ENCODE peak calls at places on chromosomes 13 and 19, in four cellular contexts. B is colonic mucosa; U is activated T-cell treated with anti-CD3 and anti-CD28 coated beads, Interleukin-2, amount 50 U/mL, for 72 hours; Z is WTC11. C is an unnamed sample.

GRCh38 chr19:49515767-49516166 is 3.3 kb downstream of the FCGRT start:
- DNase-seq in B (no peak), U (no peak), Z (no peak), C (no peak)

GRCh38 chr13:39531646-39532045 is 71.3 kb downstream of the LHFPL6 start:
- DNase-seq in B (no peak), U (no peak), Z (no peak), C (no peak)

GRCh38 chr13:49690133-49690989 is 925 bp downstream of the EBPL start:
- DNase-seq in B (peak), U (peak), Z (no peak), C (no peak)

GRCh38 chr13:102291587-102292218 is 110.1 kb downstream of the FGF14 start:
- DNase-seq in B (no peak), U (no peak), Z (no peak), C (no peak)

GRCh38 chr19:51473009-51473707 is 5.2 kb upstream of the CEACAM18 start:
- DNase-seq in B (peak), U (peak), Z (peak), C (peak)

GRCh38 chr19:18496167-18496979 is 25.5 kb downstream of the ELL start:
- DNase-seq in B (peak), U (peak), Z (no peak), C (no peak)

GRCh38 chr13:99970761-99971575 is 599 bp downstream of the ZIC5 start:
- DNase-seq in B (peak), U (no peak), Z (peak), C (peak)

GRCh38 chr13:67131393-67131792 is 98.7 kb downstream of the PCDH9 start:
- DNase-seq in B (no peak), U (no peak), Z (no peak), C (no peak)

GRCh38 chr19:7699003-7699402 is 2.9 kb downstream of the FCER2 start:
- DNase-seq in B (no peak), U (no peak), Z (no peak), C (no peak)

GRCh38 chr13:94192576-94192975 is 286.9 kb downstream of the DCT start:
- DNase-seq in B (no peak), U (peak), Z (peak), C (no peak)

GRCh38 chr13:48564046-48564445 is 31.2 kb upstream of the RCBTB2 start:
- DNase-seq in B (no peak), U (no peak), Z (no peak), C (no peak)

GRCh38 chr19:15265849-15266248 is 33.6 kb upstream of the EPHX3 start:
- DNase-seq in B (peak), U (no peak), Z (no peak), C (peak)

GRCh38 chr13:72141845-72142470 is 275.0 kb upstream of the DACH1 start:
- DNase-seq in B (no peak), U (no peak), Z (no peak), C (no peak)

GRCh38 chr19:52635786-52636570 is 2.2 kb downstream of the ZNF83 start:
- DNase-seq in B (no peak), U (no peak), Z (no peak), C (no peak)

GRCh38 chr19:35154535-35155406 is at the start of gene FXYD5:
- DNase-seq in B (peak), U (peak), Z (peak), C (peak)

GRCh38 chr13:97425570-97425969 is 8.4 kb upstream of the RAP2A start:
- DNase-seq in B (no peak), U (no peak), Z (no peak), C (no peak)

GRCh38 chr13:51825165-51825592 is 19.8 kb downstream of the TMEM272 start:
- DNase-seq in B (no peak), U (no peak), Z (no peak), C (no peak)

GRCh38 chr13:105838231-105838630 is 697.2 kb downstream of the EFNB2 start:
- DNase-seq in B (no peak), U (no peak), Z (no peak), C (no peak)

GRCh38 chr13:25148005-25148798 is 23.9 kb downstream of the AMER2 start:
- DNase-seq in B (no peak), U (no peak), Z (no peak), C (no peak)

GRCh38 chr13:46698015-46698414 is 98.9 kb downstream of the ESD start:
- DNase-seq in B (peak), U (no peak), Z (no peak), C (peak)

GRCh38 chr13:98216135-98216565 is 39.1 kb upstream of the RNF113B start:
- DNase-seq in B (no peak), U (no peak), Z (no peak), C (no peak)

GRCh38 chr13:59771272-59771671 is 392.5 kb downstream of the DIAPH3 start:
- DNase-seq in B (no peak), U (no peak), Z (no peak), C (no peak)

GRCh38 chr13:48573213-48573612 is 40.3 kb upstream of the RCBTB2 start:
- DNase-seq in B (no peak), U (no peak), Z (no peak), C (no peak)

GRCh38 chr19:10332158-10332964 is 968 bp downstream of the RAVER1 start:
- DNase-seq in B (peak), U (no peak), Z (no peak), C (no peak)

GRCh38 chr19:5097331-5097930 is 128.5 kb downstream of the KDM4B start:
- DNase-seq in B (no peak), U (no peak), Z (no peak), C (no peak)

C was measured in ureter.